ENCODE peak calls at places on chromosomes 16 and 17, in seven cellular contexts. N, D, M, L, G, I and V are unnamed samples.
A peak's percentile ranks its signal among the peaks of the same experiment; 100 is the strongest.

GRCh38 chr16:67459066-67459857 is 21.7 kb downstream of the ATP6V0D1 start:
- DNase-seq in N (no peak), D (no peak), M (peak; percentile 88), L (no peak), G (no peak), I (no peak), V (peak; percentile 44)

GRCh38 chr16:89038811-89039735 is 54.6 kb upstream of the ACSF3 start:
- DNase-seq in N (no peak), D (no peak), M (no peak), L (no peak), G (no peak), I (no peak), V (no peak)

GRCh38 chr16:29710227-29711219 is 31.5 kb downstream of the QPRT start:
- DNase-seq in N (no peak), D (peak; percentile 60), M (peak; percentile 80), L (peak; percentile 82), G (peak; percentile 18), I (peak; percentile 77), V (peak; percentile 60)

GRCh38 chr17:81204578-81204977 is 18.2 kb downstream of the CEP131 start:
- DNase-seq in N (no peak), D (no peak), M (no peak), L (no peak), G (no peak), I (no peak), V (no peak)

GRCh38 chr17:37828313-37829124 is 83.7 kb upstream of the HNF1B start:
- DNase-seq in N (no peak), D (peak; percentile 78), M (no peak), L (no peak), G (no peak), I (peak; percentile 13), V (peak; percentile 47)

GRCh38 chr17:79338589-79338988 is 264.0 kb downstream of the ENGASE start:
- DNase-seq in N (no peak), D (no peak), M (no peak), L (no peak), G (no peak), I (no peak), V (no peak)

GRCh38 chr17:7438050-7438614 is 1.2 kb upstream of the FGF11 start:
- DNase-seq in N (no peak), D (peak; percentile 53), M (peak; percentile 40), L (peak; percentile 86), G (peak; percentile 40), I (no peak), V (peak; percentile 18)

GRCh38 chr16:89200850-89201466 is 621 bp upstream of the SLC22A31 start:
- DNase-seq in N (no peak), D (no peak), M (no peak), L (peak; percentile 56), G (no peak), I (no peak), V (no peak)

GRCh38 chr17:35878361-35878760 is 1.8 kb downstream of the CCL5 start:
- DNase-seq in N (no peak), D (no peak), M (no peak), L (no peak), G (no peak), I (no peak), V (no peak)

GRCh38 chr17:48985436-48986245 is 11.5 kb upstream of the IGF2BP1 start:
- DNase-seq in N (peak; percentile 25), D (no peak), M (no peak), L (no peak), G (no peak), I (no peak), V (no peak)

GRCh38 chr17:61015966-61016365 is 338.3 kb downstream of the BCAS3 start:
- DNase-seq in N (no peak), D (no peak), M (no peak), L (no peak), G (no peak), I (no peak), V (no peak)

GRCh38 chr17:11986939-11987329 is 10.3 kb downstream of the ZNF18 start:
- DNase-seq in N (no peak), D (peak; percentile 14), M (peak; percentile 13), L (peak; percentile 70), G (no peak), I (peak; percentile 76), V (peak; percentile 72)

GRCh38 chr17:48499248-48499647 is 31.6 kb downstream of the HOXB1 start:
- DNase-seq in N (no peak), D (no peak), M (no peak), L (no peak), G (no peak), I (no peak), V (no peak)

GRCh38 chr16:9791566-9791965 is 390.7 kb downstream of the GRIN2A start:
- DNase-seq in N (no peak), D (no peak), M (no peak), L (no peak), G (no peak), I (no peak), V (no peak)

GRCh38 chr16:49874613-49875237 is 18.8 kb upstream of the ZNF423 start:
- DNase-seq in N (no peak), D (no peak), M (no peak), L (no peak), G (no peak), I (no peak), V (no peak)

GRCh38 chr16:30758988-30759461 is 2.8 kb downstream of the CFAP119 start:
- DNase-seq in N (no peak), D (no peak), M (no peak), L (no peak), G (no peak), I (no peak), V (no peak)

GRCh38 chr16:8278181-8278580 is 312.1 kb downstream of the TMEM114 start:
- DNase-seq in N (no peak), D (no peak), M (no peak), L (no peak), G (no peak), I (no peak), V (no peak)

GRCh38 chr17:4140125-4140524 is 2.7 kb downstream of the ZZEF1 start:
- DNase-seq in N (no peak), D (no peak), M (peak; percentile 84), L (no peak), G (no peak), I (no peak), V (no peak)

GRCh38 chr16:54429029-54429428 is 142.4 kb upstream of the IRX3 start:
- DNase-seq in N (no peak), D (no peak), M (no peak), L (no peak), G (no peak), I (no peak), V (no peak)

GRCh38 chr16:67055712-67056487 is 27.0 kb downstream of the CBFB start:
- DNase-seq in N (no peak), D (peak; percentile 39), M (peak; percentile 9), L (no peak), G (no peak), I (peak; percentile 84), V (peak; percentile 14)

GRCh38 chr17:62869885-62870580 is 61.9 kb upstream of the MARCHF10 start:
- DNase-seq in N (peak; percentile 71), D (no peak), M (no peak), L (peak; percentile 97), G (no peak), I (peak; percentile 78), V (no peak)

GRCh38 chr16:89119661-89120141 is 26.0 kb downstream of the ACSF3 start:
- DNase-seq in N (no peak), D (no peak), M (no peak), L (no peak), G (no peak), I (no peak), V (no peak)

GRCh38 chr16:25060920-25061319 is 45.8 kb upstream of the ARHGAP17 start:
- DNase-seq in N (no peak), D (no peak), M (peak; percentile 55), L (no peak), G (no peak), I (peak; percentile 75), V (no peak)

GRCh38 chr16:14500791-14501190 is 129.3 kb downstream of the PARN start:
- DNase-seq in N (no peak), D (no peak), M (no peak), L (no peak), G (no peak), I (no peak), V (no peak)

GRCh38 chr17:49978501-49978900 is 9.5 kb downstream of the DLX4 start:
- DNase-seq in N (no peak), D (no peak), M (no peak), L (no peak), G (no peak), I (no peak), V (no peak)